ENCODE peak calls at places on chromosomes 3 and 15, in seven cellular contexts. H is lower lobe of right lung, I is psoas muscle, W is uterus, C is upper lobe of right lung, F is AG04450, O is RWPE2. N is an unnamed sample.

GRCh38 chr3:25064681-25065080 is 363.4 kb upstream of the RARB start:
- DNase-seq in H (no peak), I (no peak), W (no peak), C (no peak), F (no peak), O (no peak), N (no peak)

GRCh38 chr3:112437146-112438022 is 61.9 kb downstream of the BTLA start:
- DNase-seq in H (no peak), I (no peak), W (no peak), C (no peak), F (peak; percentile 8), O (no peak), N (no peak)

GRCh38 chr3:169026543-169027181 is 636.9 kb downstream of the MECOM start:
- DNase-seq in H (no peak), I (no peak), W (no peak), C (no peak), F (peak; percentile 66), O (no peak), N (no peak)

GRCh38 chr3:187919018-187919417 is 173.8 kb upstream of the BCL6 start:
- DNase-seq in H (no peak), I (no peak), W (no peak), C (no peak), F (no peak), O (no peak), N (no peak)

GRCh38 chr3:111859061-111859973 is at the start of gene PHLDB2:
- DNase-seq in H (peak; percentile 67), I (peak; percentile 78), W (peak; percentile 79), C (peak; percentile 80), F (no peak), O (peak; percentile 92), N (peak; percentile 86)

GRCh38 chr3:152069871-152070270 is 196.4 kb downstream of the SUCNR1 start:
- DNase-seq in H (no peak), I (no peak), W (no peak), C (no peak), F (no peak), O (no peak), N (no peak)

GRCh38 chr15:38707802-38708671 is 143.4 kb upstream of the RASGRP1 start:
- DNase-seq in H (no peak), I (no peak), W (peak; percentile 24), C (no peak), F (no peak), O (no peak), N (no peak)

GRCh38 chr3:153210660-153211059 is 48.6 kb downstream of the RAP2B start:
- DNase-seq in H (no peak), I (no peak), W (no peak), C (no peak), F (no peak), O (no peak), N (no peak)

GRCh38 chr3:128878011-128878457 is 1.4 kb upstream of the ACAD9 start:
- DNase-seq in H (no peak), I (no peak), W (no peak), C (no peak), F (no peak), O (no peak), N (no peak)

GRCh38 chr3:71252466-71252865 is 331.1 kb downstream of the FOXP1 start:
- DNase-seq in H (peak; percentile 58), I (no peak), W (no peak), C (no peak), F (no peak), O (no peak), N (no peak)

GRCh38 chr3:112640333-112640863 is 545 bp downstream of the CCDC80 start:
- DNase-seq in H (no peak), I (no peak), W (peak; percentile 34), C (no peak), F (peak; percentile 68), O (no peak), N (no peak)

GRCh38 chr3:70053293-70053692 is 53.8 kb downstream of the SAMMSON start:
- DNase-seq in H (no peak), I (no peak), W (no peak), C (no peak), F (no peak), O (no peak), N (no peak)

GRCh38 chr15:57586661-57587404 is 4.9 kb upstream of the MYZAP start:
- DNase-seq in H (no peak), I (no peak), W (no peak), C (no peak), F (no peak), O (no peak), N (no peak)

GRCh38 chr3:54733615-54734014 is 194.2 kb downstream of the LRTM1 start:
- DNase-seq in H (no peak), I (no peak), W (no peak), C (no peak), F (no peak), O (no peak), N (no peak)

GRCh38 chr3:167691366-167691765 is 37.6 kb upstream of the WDR49 start:
- DNase-seq in H (no peak), I (no peak), W (no peak), C (no peak), F (no peak), O (no peak), N (no peak)

GRCh38 chr15:82132742-82133141 is 86.9 kb upstream of the MEX3B start:
- DNase-seq in H (no peak), I (no peak), W (no peak), C (no peak), F (peak; percentile 65), O (peak; percentile 85), N (no peak)

GRCh38 chr15:56393277-56393676 is 28.1 kb downstream of the TEX9 start:
- DNase-seq in H (no peak), I (no peak), W (no peak), C (no peak), F (no peak), O (no peak), N (no peak)

GRCh38 chr15:66006986-66007385 is 137.7 kb downstream of the RAB11A start:
- DNase-seq in H (no peak), I (no peak), W (no peak), C (no peak), F (no peak), O (peak; percentile 89), N (no peak)

GRCh38 chr3:67245545-67245944 is 247.4 kb downstream of the KBTBD8 start:
- DNase-seq in H (no peak), I (no peak), W (no peak), C (no peak), F (no peak), O (no peak), N (no peak)

GRCh38 chr15:78921940-78922339 is 22.9 kb downstream of the CTSH start:
- DNase-seq in H (no peak), I (no peak), W (no peak), C (no peak), F (no peak), O (no peak), N (peak; percentile 79)

GRCh38 chr15:98070132-98070531 is 109.6 kb downstream of the ARRDC4 start:
- DNase-seq in H (no peak), I (no peak), W (no peak), C (no peak), F (no peak), O (no peak), N (no peak)

GRCh38 chr3:48428863-48429415 is 947 bp downstream of the PLXNB1 start:
- DNase-seq in H (peak; percentile 53), I (peak; percentile 47), W (peak; percentile 61), C (peak; percentile 76), F (no peak), O (peak; percentile 36), N (no peak)

GRCh38 chr3:71926242-71926560 is 141.3 kb upstream of the PROK2 start:
- DNase-seq in H (no peak), I (no peak), W (no peak), C (no peak), F (no peak), O (no peak), N (no peak)

GRCh38 chr3:124592658-124593441 is 137.4 kb upstream of the UMPS start:
- DNase-seq in H (peak; percentile 57), I (no peak), W (no peak), C (peak; percentile 72), F (no peak), O (no peak), N (peak; percentile 44)

GRCh38 chr3:14147063-14147435 is 22.2 kb downstream of the TMEM43 start:
- DNase-seq in H (no peak), I (no peak), W (no peak), C (no peak), F (no peak), O (no peak), N (no peak)

GRCh38 chr15:96353931-96354730 is 23.6 kb downstream of the NR2F2 start:
- DNase-seq in H (no peak), I (peak; percentile 70), W (peak; percentile 83), C (no peak), F (no peak), O (peak; percentile 63), N (no peak)

GRCh38 chr3:36318584-36319200 is 61.6 kb upstream of the STAC start:
- DNase-seq in H (no peak), I (no peak), W (no peak), C (no peak), F (no peak), O (no peak), N (no peak)

GRCh38 chr3:14649466-14649865 is 2.1 kb upstream of the CCDC174 start:
- DNase-seq in H (no peak), I (no peak), W (no peak), C (no peak), F (no peak), O (no peak), N (no peak)

GRCh38 chr3:174540081-174540480 is 319.1 kb upstream of the NAALADL2 start:
- DNase-seq in H (no peak), I (no peak), W (no peak), C (no peak), F (no peak), O (no peak), N (no peak)

GRCh38 chr3:108100906-108101305 is 10.1 kb upstream of the CD47 start:
- DNase-seq in H (no peak), I (no peak), W (no peak), C (no peak), F (no peak), O (no peak), N (no peak)
- H3K4me3 ChIP-seq in H (no peak overlapping the region), I (no peak overlapping the region), W (no peak overlapping the region), C (no peak overlapping the region), F (no peak overlapping the region), O (no peak overlapping the region), N (no peak overlapping the region)

GRCh38 chr3:64475037-64475436 is 212.8 kb downstream of the ADAMTS9 start:
- DNase-seq in H (no peak), I (no peak), W (no peak), C (no peak), F (no peak), O (no peak), N (no peak)
- TF ChIP-seq CTCF in H (no peak), I (no peak), W (no peak), C (no peak), F (peak; percentile 15), O (no peak), N (no peak)

DNA sequence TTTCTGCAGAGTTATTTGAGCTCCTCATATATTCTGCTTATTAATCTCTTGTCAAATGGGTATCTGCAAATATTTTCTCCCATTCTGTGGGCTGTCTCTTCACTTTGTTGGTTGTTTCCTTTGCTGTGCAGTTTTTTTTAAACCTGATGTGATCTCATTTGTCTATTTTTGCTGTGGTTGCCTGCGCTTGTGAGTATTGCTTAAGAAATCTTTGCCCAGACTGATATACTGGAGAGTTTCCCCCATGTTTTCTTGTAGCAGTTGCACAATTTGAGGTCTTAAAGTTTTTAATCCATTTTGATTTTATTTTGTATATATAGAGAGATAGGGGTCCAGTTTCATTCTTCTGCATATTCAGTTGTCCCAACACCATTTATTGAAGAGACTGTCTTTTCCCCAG is 102.3 kb downstream of the POLQ start:
- DNase-seq in H (no peak), I (no peak), W (no peak), C (no peak), F (no peak), O (no peak), N (no peak)
- H3K27ac ChIP-seq in H (no peak overlapping the region), I (no peak overlapping the region), W (no peak overlapping the region), C (no peak overlapping the region), F (no peak overlapping the region), O (no peak overlapping the region), N (no peak overlapping the region)

GRCh38 chr3:170563712-170564423 is 22.0 kb downstream of the SLC7A14 start:
- DNase-seq in H (no peak), I (no peak), W (no peak), C (no peak), F (peak; percentile 11), O (no peak), N (no peak)
- H3K4me3 ChIP-seq in H (no peak overlapping the region), I (no peak overlapping the region), W (no peak overlapping the region), C (no peak overlapping the region), F (peak overlapping the region; percentile 17), O (no peak overlapping the region), N (no peak overlapping the region)